ENCODE peak calls at places on chromosomes 5 and 9, in four cellular contexts. K is GM23338, H is HCT116, Q is GM23248. F is an unnamed sample.

GRCh38 chr9:113808391-113809191 is 67.5 kb upstream of the ZNF618 start:
- DNase-seq in K (no peak), H (peak; percentile 26), Q (peak; percentile 90), F (no peak)

GRCh38 chr5:148993283-148993936 is 69.5 kb downstream of the SH3TC2 start:
- DNase-seq in K (no peak), H (no peak), Q (no peak), F (no peak)

GRCh38 chr9:105299190-105299854 is 54.9 kb downstream of the SLC44A1 start:
- DNase-seq in K (no peak), H (no peak), Q (peak; percentile 94), F (no peak)

GRCh38 chr9:128992995-128993394 is 35.1 kb downstream of the SH3GLB2 start:
- DNase-seq in K (peak; percentile 65), H (no peak), Q (peak; percentile 22), F (no peak)

GRCh38 chr5:27821681-27822080 is 783.3 kb upstream of the CDH9 start:
- DNase-seq in K (no peak), H (no peak), Q (no peak), F (no peak)

GRCh38 chr9:116564266-116564793 is 122.8 kb upstream of the TRIM32 start:
- DNase-seq in K (no peak), H (no peak), Q (no peak), F (no peak)

GRCh38 chr5:56298329-56298962 is 65.3 kb upstream of the ANKRD55 start:
- DNase-seq in K (no peak), H (no peak), Q (no peak), F (no peak)

GRCh38 chr9:133774799-133775198 is 36.6 kb upstream of the SARDH start:
- DNase-seq in K (no peak), H (no peak), Q (no peak), F (no peak)

GRCh38 chr9:137550958-137551655 is 572 bp upstream of the MRPL41 start:
- DNase-seq in K (peak; percentile 93), H (peak; percentile 52), Q (peak; percentile 87), F (no peak)

GRCh38 chr9:112034216-112034611 is 137.6 kb downstream of the UGCG start:
- DNase-seq in K (no peak), H (no peak), Q (no peak), F (no peak)

GRCh38 chr5:14728109-14728938 is 63.8 kb downstream of the OTULIN start:
- DNase-seq in K (peak; percentile 93), H (no peak), Q (no peak), F (no peak)

GRCh38 chr5:126594077-126594476 is 942 bp downstream of the ALDH7A1 start:
- DNase-seq in K (peak; percentile 23), H (no peak), Q (peak; percentile 40), F (no peak)

GRCh38 chr9:11471321-11471720 is 858.5 kb upstream of the PTPRD start:
- DNase-seq in K (no peak), H (no peak), Q (no peak), F (no peak)

GRCh38 chr5:111776903-111777302 is 19.9 kb upstream of the NREP start:
- DNase-seq in K (no peak), H (no peak), Q (no peak), F (no peak)

GRCh38 chr9:80061940-80062339 is 490.2 kb downstream of the TLE4 start:
- DNase-seq in K (no peak), H (no peak), Q (peak; percentile 88), F (no peak)

GRCh38 chr5:10892135-10892910 is 131.3 kb upstream of the DAP start:
- DNase-seq in K (no peak), H (no peak), Q (peak; percentile 44), F (no peak)

GRCh38 chr5:132076202-132076830 is 2.7 kb downstream of the CSF2 start:
- DNase-seq in K (no peak), H (no peak), Q (no peak), F (no peak)

GRCh38 chr5:58924306-58924705 is 341.4 kb downstream of the RAB3C start:
- DNase-seq in K (no peak), H (no peak), Q (peak; percentile 13), F (no peak)

GRCh38 chr9:86674475-86674874 is 272.8 kb downstream of the GAS1 start:
- DNase-seq in K (no peak), H (no peak), Q (peak; percentile 17), F (no peak)

GRCh38 chr9:69085523-69086283 is 50.2 kb downstream of the FXN start:
- DNase-seq in K (peak; percentile 22), H (no peak), Q (peak; percentile 59), F (no peak)

GRCh38 chr5:150609843-150610584 is 30.4 kb upstream of the SYNPO start:
- DNase-seq in K (no peak), H (no peak), Q (no peak), F (no peak)

GRCh38 chr9:36136277-36136893 is at the start of gene GLIPR2:
- DNase-seq in K (peak; percentile 82), H (peak; percentile 26), Q (peak; percentile 86), F (peak; percentile 84)

GRCh38 chr5:59123595-59124561 is 541.0 kb downstream of the RAB3C start:
- DNase-seq in K (no peak), H (no peak), Q (no peak), F (peak; percentile 65)

GRCh38 chr9:8946461-8946860 is 1146.9 kb upstream of the DMAC1 start:
- DNase-seq in K (peak; percentile 26), H (no peak), Q (no peak), F (no peak)

GRCh38 chr9:134622896-134623407 is 18.7 kb upstream of the COL5A1 start:
- DNase-seq in K (no peak), H (no peak), Q (no peak), F (no peak)

GRCh38 chr5:141747152-141747640 is 65.2 kb upstream of the ARAP3 start:
- DNase-seq in K (peak; percentile 95), H (peak; percentile 4), Q (peak; percentile 64), F (no peak)

GRCh38 chr5:142846402-142846801 is 76.2 kb downstream of the ARHGAP26 start:
- DNase-seq in K (no peak), H (no peak), Q (no peak), F (no peak)

GRCh38 chr5:142845402-142845901 is 75.3 kb downstream of the ARHGAP26 start:
- DNase-seq in K (no peak), H (no peak), Q (no peak), F (peak; percentile 62)

GRCh38 chr5:142844881-142845280 is 74.7 kb downstream of the ARHGAP26 start:
- DNase-seq in K (no peak), H (no peak), Q (no peak), F (no peak)

GRCh38 chr5:142847898-142848790 is 78.0 kb downstream of the ARHGAP26 start:
- DNase-seq in K (no peak), H (no peak), Q (peak; percentile 79), F (no peak)

GRCh38 chr5:142845954-142846398 is 75.8 kb downstream of the ARHGAP26 start:
- DNase-seq in K (no peak), H (no peak), Q (no peak), F (peak; percentile 42)
- H3K4me2 ChIP-seq in K (no peak overlapping the region), H (peak overlapping the region; percentile 61), Q (no peak overlapping the region), F (peak overlapping the region; percentile 37)

GRCh38 chr9:90420211-90420610 is 222.4 kb downstream of the DIRAS2 start:
- DNase-seq in K (no peak), H (no peak), Q (no peak), F (no peak)

GRCh38 chr9:90420714-90421513 is 221.7 kb downstream of the DIRAS2 start:
- DNase-seq in K (no peak), H (no peak), Q (no peak), F (no peak)

GRCh38 chr9:90423661-90424193 is 218.9 kb downstream of the DIRAS2 start:
- DNase-seq in K (no peak), H (no peak), Q (no peak), F (no peak)

GRCh38 chr9:90421786-90422185 is 220.8 kb downstream of the DIRAS2 start:
- DNase-seq in K (no peak), H (no peak), Q (no peak), F (no peak)
- TF ChIP-seq EZH2phosphoT487 in K (no peak), H (no peak), Q (no peak), F (no peak)

DNA sequence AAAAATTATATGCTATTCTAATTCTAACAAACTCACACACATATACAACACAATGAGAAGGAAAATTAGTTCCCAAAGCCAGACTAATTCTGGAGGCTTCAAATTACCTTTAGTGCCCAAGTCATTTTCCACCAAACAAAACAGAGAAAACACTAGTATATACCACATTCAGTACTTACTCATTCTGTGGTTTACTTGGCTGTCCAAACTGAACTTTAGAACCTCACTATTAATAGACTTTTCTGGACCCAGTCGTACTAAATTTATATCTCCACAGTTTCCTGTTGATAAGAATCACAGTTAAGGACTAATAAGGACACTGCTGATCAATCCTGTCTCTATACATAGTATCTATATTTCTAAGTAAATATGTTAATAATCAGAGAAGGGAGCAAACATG is 66.4 kb downstream of the SETX start:
- DNase-seq in K (no peak), H (no peak), Q (peak; percentile 67), F (no peak)
- TF ChIP-seq EZH2 in K (no peak), H (no peak), Q (no peak), F (no peak)

DNA sequence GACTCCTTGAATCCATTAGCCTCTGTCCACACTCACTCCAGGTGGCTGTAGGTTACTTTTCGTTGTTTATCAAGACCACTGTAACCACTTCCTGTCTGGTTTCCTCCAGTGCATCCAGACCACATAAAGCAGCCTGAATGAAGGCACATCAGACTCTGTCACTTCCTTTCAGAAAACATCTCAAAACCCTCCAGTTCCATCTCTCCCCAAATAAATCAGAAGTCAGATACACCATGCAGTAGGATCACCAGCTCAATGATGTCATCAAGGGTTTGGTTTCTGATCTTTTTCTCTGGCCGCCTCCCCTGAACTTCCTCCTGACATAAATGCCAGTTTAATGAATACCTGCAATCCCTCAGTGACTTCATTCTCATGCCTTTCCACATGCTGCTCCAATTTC is 161.2 kb downstream of the ZNF462 start:
- DNase-seq in K (no peak), H (no peak), Q (no peak), F (peak; percentile 92)
- H3K4me2 ChIP-seq in K (no peak overlapping the region), H (no peak overlapping the region), Q (no peak overlapping the region), F (peak overlapping the region; percentile 48)

DNA sequence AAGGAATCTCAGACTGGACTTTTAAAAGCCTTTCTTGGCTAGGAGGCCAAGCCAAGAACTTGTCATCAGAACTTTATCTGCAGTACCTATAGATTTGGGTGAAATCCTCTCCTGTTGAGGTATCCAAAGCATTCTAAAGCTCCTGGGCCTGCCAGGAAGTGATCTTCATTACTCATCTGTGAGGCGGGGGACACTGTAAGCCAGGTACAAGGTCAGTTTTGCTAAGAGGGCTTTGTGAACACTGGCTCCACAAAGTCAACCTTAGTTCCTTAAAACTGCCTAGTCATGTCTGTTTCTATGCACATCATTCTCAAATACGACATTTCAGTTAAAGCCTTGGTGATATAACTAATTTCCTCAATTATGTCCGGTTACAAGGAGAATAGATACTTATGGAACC is 236.7 kb downstream of the PIK3R1 start:
- DNase-seq in K (no peak), H (no peak), Q (no peak), F (no peak)
- TF ChIP-seq EZH2phosphoT487 in K (no peak), H (no peak), Q (no peak), F (no peak)

DNA sequence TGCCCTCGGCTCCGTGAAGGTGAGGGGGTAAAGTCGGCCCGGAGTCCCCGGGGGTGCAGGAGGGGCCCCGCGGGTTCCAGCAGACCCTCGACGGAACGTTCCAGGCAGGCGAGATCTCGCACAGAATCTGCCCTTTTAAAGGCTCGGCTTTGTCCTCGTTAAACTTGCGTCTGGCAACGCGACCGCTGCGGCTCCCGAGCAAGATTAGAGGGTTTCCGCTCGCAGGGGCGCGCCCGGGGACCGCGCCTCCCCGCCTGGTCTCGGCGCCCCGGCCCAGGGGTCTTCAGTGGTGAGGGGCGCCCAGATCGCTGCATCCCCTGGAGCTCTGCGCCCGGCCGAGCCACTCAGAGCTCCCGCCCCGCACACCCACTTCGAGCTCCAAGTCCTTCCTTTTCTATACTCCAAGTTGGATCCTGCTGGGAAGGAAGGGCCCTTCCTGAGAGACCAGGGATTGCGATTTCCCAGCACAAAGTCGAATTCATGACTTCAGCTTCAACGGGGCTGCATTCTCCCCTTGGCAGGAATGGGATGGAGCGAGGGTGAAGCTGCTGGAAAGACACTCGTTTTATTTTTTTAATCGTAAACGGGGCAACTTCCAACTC is 11.4 kb downstream of the PROP1 start:
- DNase-seq in K (peak; percentile 44), H (no peak), Q (peak; percentile 18), F (no peak)
- TF ChIP-seq EZH2 in K (peak; percentile 40), H (no peak), Q (peak; percentile 32), F (no peak)